ENCODE peak calls at places on chromosomes 3 and 15, in five cellular contexts. One of them, this sample, is unnamed.

GRCh38 chr3:153273767-153274443 is 111.9 kb downstream of the RAP2B start:
- DNase-seq in tibial artery: no peak
- DNase-seq in adrenal gland: no peak
- DNase-seq in choroid plexus epithelial cell: peak; percentile 83
- DNase-seq in RWPE1: peak; percentile 32
- DNase-seq in this sample: no peak

GRCh38 chr3:185397676-185398075 is 34.7 kb downstream of the MAP3K13 start:
- DNase-seq in tibial artery: no peak
- DNase-seq in adrenal gland: peak; percentile 73
- DNase-seq in choroid plexus epithelial cell: no peak
- DNase-seq in RWPE1: no peak
- DNase-seq in this sample: no peak

GRCh38 chr3:73547427-73548036 is 77.2 kb downstream of the PDZRN3 start:
- DNase-seq in tibial artery: no peak
- DNase-seq in adrenal gland: no peak
- DNase-seq in choroid plexus epithelial cell: peak; percentile 71
- DNase-seq in RWPE1: no peak
- DNase-seq in this sample: no peak

GRCh38 chr3:148718982-148719862 is 21.5 kb downstream of the AGTR1 start:
- DNase-seq in tibial artery: no peak
- DNase-seq in adrenal gland: no peak
- DNase-seq in choroid plexus epithelial cell: peak; percentile 67
- DNase-seq in RWPE1: no peak
- DNase-seq in this sample: no peak

GRCh38 chr3:64163755-64164148 is 61.5 kb downstream of the PRICKLE2 start:
- DNase-seq in tibial artery: no peak
- DNase-seq in adrenal gland: no peak
- DNase-seq in choroid plexus epithelial cell: peak; percentile 93
- DNase-seq in RWPE1: peak; percentile 51
- DNase-seq in this sample: no peak

GRCh38 chr3:48367201-48367600 is 4.8 kb upstream of the FBXW12 start:
- DNase-seq in tibial artery: no peak
- DNase-seq in adrenal gland: peak; percentile 27
- DNase-seq in choroid plexus epithelial cell: peak; percentile 49
- DNase-seq in RWPE1: no peak
- DNase-seq in this sample: no peak

GRCh38 chr3:71076361-71076997 is 507.0 kb downstream of the FOXP1 start:
- DNase-seq in tibial artery: no peak
- DNase-seq in adrenal gland: no peak
- DNase-seq in choroid plexus epithelial cell: peak; percentile 78
- DNase-seq in RWPE1: no peak
- DNase-seq in this sample: no peak

GRCh38 chr3:58034738-58035511 is 26.7 kb downstream of the FLNB start:
- DNase-seq in tibial artery: no peak
- DNase-seq in adrenal gland: no peak
- DNase-seq in choroid plexus epithelial cell: no peak
- DNase-seq in RWPE1: no peak
- DNase-seq in this sample: peak; percentile 17

GRCh38 chr3:178436773-178437172 is 99.5 kb upstream of the KCNMB2 start:
- DNase-seq in tibial artery: no peak
- DNase-seq in adrenal gland: no peak
- DNase-seq in choroid plexus epithelial cell: peak; percentile 72
- DNase-seq in RWPE1: peak; percentile 21
- DNase-seq in this sample: no peak

GRCh38 chr3:102979682-102980378 is 545.0 kb downstream of the ZPLD1 start:
- DNase-seq in tibial artery: peak; percentile 79
- DNase-seq in adrenal gland: peak; percentile 96
- DNase-seq in choroid plexus epithelial cell: peak; percentile 86
- DNase-seq in RWPE1: peak; percentile 41
- DNase-seq in this sample: no peak

GRCh38 chr3:25587975-25588374 is 76.7 kb downstream of the TOP2B start:
- DNase-seq in tibial artery: no peak
- DNase-seq in adrenal gland: no peak
- DNase-seq in choroid plexus epithelial cell: no peak
- DNase-seq in RWPE1: no peak
- DNase-seq in this sample: no peak

GRCh38 chr3:114439279-114439678 is 145.5 kb downstream of the TIGIT start:
- DNase-seq in tibial artery: no peak
- DNase-seq in adrenal gland: no peak
- DNase-seq in choroid plexus epithelial cell: no peak
- DNase-seq in RWPE1: no peak
- DNase-seq in this sample: no peak

GRCh38 chr15:71753346-71753745 is 57.0 kb upstream of the NR2E3 start:
- DNase-seq in tibial artery: no peak
- DNase-seq in adrenal gland: no peak
- DNase-seq in choroid plexus epithelial cell: peak; percentile 14
- DNase-seq in RWPE1: no peak
- DNase-seq in this sample: no peak

GRCh38 chr15:26864664-26865191 is 2.1 kb upstream of the GABRA5 start:
- DNase-seq in tibial artery: no peak
- DNase-seq in adrenal gland: peak; percentile 42
- DNase-seq in choroid plexus epithelial cell: peak; percentile 61
- DNase-seq in RWPE1: peak; percentile 37
- DNase-seq in this sample: no peak

GRCh38 chr3:183634707-183635106 is 716 bp upstream of the KLHL24 start:
- DNase-seq in tibial artery: no peak
- DNase-seq in adrenal gland: no peak
- DNase-seq in choroid plexus epithelial cell: no peak
- DNase-seq in RWPE1: no peak
- DNase-seq in this sample: no peak

GRCh38 chr15:51332211-51333147 is 5.9 kb downstream of the CYP19A1 start:
- DNase-seq in tibial artery: no peak
- DNase-seq in adrenal gland: peak; percentile 26
- DNase-seq in choroid plexus epithelial cell: peak; percentile 52
- DNase-seq in RWPE1: no peak
- DNase-seq in this sample: no peak

GRCh38 chr3:49609314-49609713 is 55.0 kb downstream of the BSN start:
- DNase-seq in tibial artery: no peak
- DNase-seq in adrenal gland: no peak
- DNase-seq in choroid plexus epithelial cell: no peak
- DNase-seq in RWPE1: no peak
- DNase-seq in this sample: no peak

GRCh38 chr3:49606427-49606826 is 52.1 kb downstream of the BSN start:
- DNase-seq in tibial artery: no peak
- DNase-seq in adrenal gland: peak; percentile 13
- DNase-seq in choroid plexus epithelial cell: no peak
- DNase-seq in RWPE1: no peak
- DNase-seq in this sample: no peak

GRCh38 chr3:49609815-49610214 is 55.5 kb downstream of the BSN start:
- DNase-seq in tibial artery: no peak
- DNase-seq in adrenal gland: no peak
- DNase-seq in choroid plexus epithelial cell: no peak
- DNase-seq in RWPE1: no peak
- DNase-seq in this sample: no peak

GRCh38 chr3:49607105-49607591 is 52.9 kb downstream of the BSN start:
- DNase-seq in tibial artery: no peak
- DNase-seq in adrenal gland: peak; percentile 55
- DNase-seq in choroid plexus epithelial cell: no peak
- DNase-seq in RWPE1: peak; percentile 19
- DNase-seq in this sample: no peak

DNA sequence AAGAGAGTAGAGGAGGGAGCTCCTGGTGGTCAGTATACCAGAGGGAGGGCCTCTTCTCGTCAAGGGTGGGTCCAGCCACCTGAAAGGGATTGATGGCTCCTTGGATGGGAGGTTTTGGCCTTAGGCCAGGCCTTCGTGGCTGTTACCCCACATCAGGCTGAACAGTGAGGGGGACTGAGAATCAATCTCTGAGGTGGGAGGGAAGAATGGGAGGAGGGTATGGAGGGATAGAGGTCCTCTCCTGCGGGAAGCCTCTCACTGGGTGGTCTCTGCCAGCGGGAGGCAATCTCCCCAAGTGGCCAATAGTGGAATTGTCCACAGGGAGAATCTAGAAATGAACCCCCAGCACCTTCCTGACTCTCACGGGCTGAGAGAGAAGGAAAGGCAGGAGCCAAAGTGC is 53.5 kb downstream of the BSN start:
- DNase-seq in tibial artery: no peak
- DNase-seq in adrenal gland: no peak
- DNase-seq in choroid plexus epithelial cell: no peak
- DNase-seq in RWPE1: no peak
- DNase-seq in this sample: no peak
- TF ChIP-seq CTCF in tibial artery: no peak
- TF ChIP-seq CTCF in adrenal gland: no peak
- TF ChIP-seq CTCF in choroid plexus epithelial cell: peak; percentile 51
- TF ChIP-seq CTCF in RWPE1: no peak
- TF ChIP-seq CTCF in this sample: no peak

GRCh38 chr15:33700695-33701303 is 267.5 kb upstream of the CHRM5 start:
- DNase-seq in tibial artery: peak; percentile 67
- DNase-seq in adrenal gland: peak; percentile 79
- DNase-seq in choroid plexus epithelial cell: peak; percentile 93
- DNase-seq in RWPE1: peak; percentile 62
- DNase-seq in this sample: peak; percentile 40
- TF ChIP-seq CTCF in tibial artery: peak; percentile 88
- TF ChIP-seq CTCF in adrenal gland: peak; percentile 77
- TF ChIP-seq CTCF in choroid plexus epithelial cell: peak; percentile 99
- TF ChIP-seq CTCF in RWPE1: peak; percentile 98
- TF ChIP-seq CTCF in this sample: peak; percentile 84

GRCh38 chr15:80949756-80950155 is 39.9 kb downstream of the MESD start:
- DNase-seq in tibial artery: no peak
- DNase-seq in adrenal gland: no peak
- DNase-seq in choroid plexus epithelial cell: no peak
- DNase-seq in RWPE1: no peak
- DNase-seq in this sample: no peak

GRCh38 chr15:80946576-80946975 is 43.0 kb downstream of the MESD start:
- DNase-seq in tibial artery: peak; percentile 20
- DNase-seq in adrenal gland: no peak
- DNase-seq in choroid plexus epithelial cell: no peak
- DNase-seq in RWPE1: no peak
- DNase-seq in this sample: no peak

GRCh38 chr15:80950291-80951078 is 39.1 kb downstream of the MESD start:
- DNase-seq in tibial artery: no peak
- DNase-seq in adrenal gland: no peak
- DNase-seq in choroid plexus epithelial cell: no peak
- DNase-seq in RWPE1: no peak
- DNase-seq in this sample: no peak

GRCh38 chr15:80945605-80946004 is 44.0 kb downstream of the MESD start:
- DNase-seq in tibial artery: no peak
- DNase-seq in adrenal gland: no peak
- DNase-seq in choroid plexus epithelial cell: peak; percentile 37
- DNase-seq in RWPE1: no peak
- DNase-seq in this sample: no peak

GRCh38 chr15:80948651-80949292 is 40.8 kb downstream of the MESD start:
- DNase-seq in tibial artery: peak; percentile 8
- DNase-seq in adrenal gland: no peak
- DNase-seq in choroid plexus epithelial cell: no peak
- DNase-seq in RWPE1: no peak
- DNase-seq in this sample: no peak
- TF ChIP-seq CTCF in tibial artery: no peak
- TF ChIP-seq CTCF in adrenal gland: no peak
- TF ChIP-seq CTCF in choroid plexus epithelial cell: no peak
- TF ChIP-seq CTCF in RWPE1: no peak
- TF ChIP-seq CTCF in this sample: no peak

GRCh38 chr3:23203651-23204111 is 554 bp downstream of the UBE2E2 start:
- DNase-seq in tibial artery: peak; percentile 41
- DNase-seq in adrenal gland: peak; percentile 26
- DNase-seq in choroid plexus epithelial cell: peak; percentile 19
- DNase-seq in RWPE1: peak; percentile 14
- DNase-seq in this sample: no peak

GRCh38 chr3:23202921-23203650 is at the start of gene UBE2E2:
- DNase-seq in tibial artery: peak; percentile 60
- DNase-seq in adrenal gland: peak; percentile 68
- DNase-seq in choroid plexus epithelial cell: peak; percentile 70
- DNase-seq in RWPE1: peak; percentile 71
- DNase-seq in this sample: peak; percentile 50

GRCh38 chr3:23201154-23201838 is 1.8 kb upstream of the UBE2E2 start:
- DNase-seq in tibial artery: no peak
- DNase-seq in adrenal gland: no peak
- DNase-seq in choroid plexus epithelial cell: no peak
- DNase-seq in RWPE1: no peak
- DNase-seq in this sample: no peak

GRCh38 chr3:23199649-23200048 is 3.5 kb upstream of the UBE2E2 start:
- DNase-seq in tibial artery: no peak
- DNase-seq in adrenal gland: no peak
- DNase-seq in choroid plexus epithelial cell: no peak
- DNase-seq in RWPE1: no peak
- DNase-seq in this sample: no peak

GRCh38 chr3:23202203-23202920 is 765 bp upstream of the UBE2E2 start:
- DNase-seq in tibial artery: no peak
- DNase-seq in adrenal gland: peak; percentile 50
- DNase-seq in choroid plexus epithelial cell: peak; percentile 13
- DNase-seq in RWPE1: no peak
- DNase-seq in this sample: no peak
- TF ChIP-seq CTCF in tibial artery: no peak
- TF ChIP-seq CTCF in adrenal gland: no peak
- TF ChIP-seq CTCF in choroid plexus epithelial cell: no peak
- TF ChIP-seq CTCF in RWPE1: no peak
- TF ChIP-seq CTCF in this sample: no peak

DNA sequence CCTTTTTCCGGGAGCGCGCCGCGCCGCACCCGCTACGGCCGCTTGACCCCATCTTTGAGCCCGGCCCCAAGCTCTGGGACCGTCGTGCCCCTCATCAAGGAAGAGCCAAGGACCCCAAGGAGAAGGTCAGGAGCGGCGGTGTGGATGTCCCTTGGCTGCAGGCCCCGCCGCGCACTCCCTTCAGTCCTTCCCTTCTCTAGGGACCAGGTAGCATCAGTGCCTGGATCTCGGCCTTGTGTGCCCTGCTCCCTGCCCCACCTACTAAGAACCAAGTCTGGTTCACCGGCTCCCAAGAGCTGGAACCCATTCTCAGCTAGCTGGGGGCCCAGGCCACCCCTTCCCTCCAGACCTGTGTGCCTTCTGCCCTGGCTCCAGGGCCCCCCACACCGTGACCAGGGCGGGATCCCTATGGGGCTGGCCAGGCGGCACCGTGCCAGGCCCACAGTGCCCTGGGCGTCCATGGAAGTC is 69.3 kb upstream of the CGNL1 start:
- DNase-seq in tibial artery: no peak
- DNase-seq in adrenal gland: no peak
- DNase-seq in choroid plexus epithelial cell: no peak
- DNase-seq in RWPE1: peak; percentile 17
- DNase-seq in this sample: no peak
- TF ChIP-seq CTCF in tibial artery: no peak
- TF ChIP-seq CTCF in adrenal gland: no peak
- TF ChIP-seq CTCF in choroid plexus epithelial cell: no peak
- TF ChIP-seq CTCF in RWPE1: peak; percentile 75
- TF ChIP-seq CTCF in this sample: peak; percentile 47

DNA sequence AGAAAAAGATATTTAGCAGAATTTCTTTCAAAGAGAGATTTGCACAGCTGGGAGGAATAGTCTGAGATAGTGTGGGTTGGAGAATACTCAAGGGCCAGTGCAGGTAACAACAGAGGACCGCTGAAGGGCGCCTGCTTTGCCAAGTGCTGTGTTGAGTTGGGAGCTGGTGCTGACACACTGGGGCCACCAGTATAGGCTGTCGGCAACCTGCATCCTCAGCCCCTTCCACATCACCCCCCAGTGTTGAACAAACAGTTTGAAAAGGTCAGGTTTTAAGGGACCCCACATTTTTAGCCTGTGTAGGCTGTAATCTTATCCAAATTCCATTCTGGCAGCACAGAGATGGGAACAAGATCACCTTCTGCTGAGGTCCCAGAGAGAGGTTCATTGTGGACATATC is 96.6 kb downstream of the ABHD5 start:
- DNase-seq in tibial artery: no peak
- DNase-seq in adrenal gland: no peak
- DNase-seq in choroid plexus epithelial cell: no peak
- DNase-seq in RWPE1: no peak
- DNase-seq in this sample: no peak
- TF ChIP-seq CTCF in tibial artery: no peak
- TF ChIP-seq CTCF in adrenal gland: no peak
- TF ChIP-seq CTCF in choroid plexus epithelial cell: no peak
- TF ChIP-seq CTCF in RWPE1: no peak
- TF ChIP-seq CTCF in this sample: no peak